ENCODE peak calls at places on chromosomes 11 and 22, in seven cellular contexts. Y is A549; N is H1; Z is coronary artery; O is HFFc6; C is left lung; Q is CD4-positive, alpha-beta T cell. E is an unnamed sample.
A peak's percentile ranks its signal among the peaks of the same experiment; 100 is the strongest.

GRCh38 chr11:8371516-8371884 is 107.8 kb upstream of the LMO1 start:
- DNase-seq in Q (no peak), Z (no peak), Y (no peak), N (no peak), C (no peak), O (no peak), E (no peak)

GRCh38 chr22:38444783-38445182 is 10.2 kb downstream of the KCNJ4 start:
- DNase-seq in C (no peak), Y (no peak), N (no peak), O (no peak), Z (no peak), Q (no peak), E (no peak)

GRCh38 chr22:25402160-25402500 is 162.3 kb upstream of the GRK3 start:
- DNase-seq in O (no peak), Y (no peak), C (no peak), Z (no peak), Q (no peak), N (no peak), E (no peak)

GRCh38 chr11:115939726-115940421 is 435.7 kb upstream of the CADM1 start:
- DNase-seq in O (no peak), N (no peak), Q (no peak), C (no peak), Z (no peak), Y (no peak), E (no peak)

GRCh38 chr22:20964090-20964798 is 2.8 kb upstream of the AIFM3 start:
- DNase-seq in O (no peak), Q (no peak), N (no peak), Y (no peak), C (no peak), Z (no peak), E (no peak)

GRCh38 chr11:8291421-8292350 is 28.0 kb upstream of the LMO1 start:
- DNase-seq in Q (no peak), Z (no peak), C (no peak), Y (no peak), N (no peak), O (no peak), E (no peak)

GRCh38 chr11:61551630-61552029 is 29.2 kb downstream of the SYT7 start:
- DNase-seq in Q (no peak), C (no peak), Z (no peak), Y (peak; percentile 42), O (peak; percentile 14), N (no peak), E (no peak)

GRCh38 chr11:30172872-30173271 is 57.9 kb upstream of the FSHB start:
- DNase-seq in C (no peak), Q (no peak), O (no peak), Z (no peak), N (no peak), Y (no peak), E (no peak)

GRCh38 chr11:123302751-123303195 is 107.7 kb upstream of the CLMP start:
- DNase-seq in Q (no peak), O (peak; percentile 72), N (no peak), C (no peak), Y (peak; percentile 14), Z (no peak), E (no peak)

GRCh38 chr11:34680918-34681554 is 60.1 kb downstream of the EHF start:
- DNase-seq in C (no peak), N (peak; percentile 5), Q (no peak), Y (peak; percentile 90), Z (no peak), O (peak; percentile 83), E (no peak)

GRCh38 chr11:68545796-68546195 is 85.2 kb downstream of the PPP6R3 start:
- DNase-seq in N (no peak), C (no peak), Z (no peak), Y (no peak), Q (no peak), O (no peak), E (no peak)

GRCh38 chr11:67405688-67406339 is 1.9 kb downstream of the TBC1D10C start:
- DNase-seq in Y (no peak), C (no peak), O (no peak), N (no peak), Z (no peak), Q (no peak), E (no peak)

GRCh38 chr11:121575250-121575962 is 122.6 kb upstream of the SORL1-AS1 start:
- DNase-seq in O (no peak), Q (no peak), N (no peak), Y (no peak), C (peak; percentile 89), Z (peak; percentile 85), E (no peak)

GRCh38 chr22:38115423-38116205 is 5.1 kb upstream of the BAIAP2L2 start:
- DNase-seq in C (no peak), Z (no peak), Q (no peak), N (no peak), O (no peak), Y (no peak), E (no peak)

GRCh38 chr22:36293606-36294292 is 40.8 kb downstream of the APOL1 start:
- DNase-seq in Z (no peak), Y (no peak), N (no peak), Q (no peak), C (peak; percentile 25), O (no peak), E (no peak)
- TF ChIP-seq CTCF in Z (no peak), Y (no peak), N (no peak), Q (no peak), C (no peak), O (no peak), E (no peak)

GRCh38 chr11:47716692-47717091 is 1.5 kb upstream of the AGBL2 start:
- DNase-seq in O (no peak), Q (no peak), Z (no peak), N (no peak), C (no peak), Y (peak; percentile 26), E (no peak)
- TF ChIP-seq CTCF in O (no peak), Q (no peak), Z (no peak), N (no peak), C (no peak), Y (no peak), E (no peak)

GRCh38 chr11:66291303-66291705 is 390 bp upstream of the TMEM151A start:
- DNase-seq in Q (no peak), Z (no peak), Y (no peak), O (no peak), N (no peak), C (no peak), E (no peak)

GRCh38 chr11:66291706-66292542 is at the start of gene TMEM151A:
- DNase-seq in Z (no peak), N (no peak), C (no peak), O (no peak), Y (no peak), Q (peak; percentile 32), E (no peak)

GRCh38 chr11:66288866-66289547 is at the start of gene YIF1A:
- DNase-seq in Y (peak; percentile 99), C (peak; percentile 99), O (peak; percentile 100), Q (peak; percentile 97), Z (peak; percentile 99), N (peak; percentile 98), E (peak; percentile 99)

GRCh38 chr11:66289548-66290331 is 797 bp upstream of the YIF1A start:
- DNase-seq in Y (no peak), C (peak; percentile 83), Z (peak; percentile 87), O (no peak), Q (peak; percentile 67), N (no peak), E (no peak)

GRCh38 chr11:66290332-66290629 is 1.3 kb upstream of the YIF1A start:
- DNase-seq in Y (no peak), Z (no peak), C (no peak), O (no peak), N (no peak), Q (no peak), E (no peak)
- TF ChIP-seq CTCF in Y (no peak), Z (no peak), C (no peak), O (no peak), N (no peak), Q (no peak), E (no peak)

GRCh38 chr11:78200061-78200460 is 11.3 kb downstream of the USP35 start:
- DNase-seq in C (no peak), Q (no peak), Z (no peak), Y (no peak), O (no peak), N (no peak), E (no peak)
- TF ChIP-seq CTCF in C (no peak), Q (no peak), Z (no peak), Y (no peak), O (no peak), N (no peak), E (no peak)

DNA sequence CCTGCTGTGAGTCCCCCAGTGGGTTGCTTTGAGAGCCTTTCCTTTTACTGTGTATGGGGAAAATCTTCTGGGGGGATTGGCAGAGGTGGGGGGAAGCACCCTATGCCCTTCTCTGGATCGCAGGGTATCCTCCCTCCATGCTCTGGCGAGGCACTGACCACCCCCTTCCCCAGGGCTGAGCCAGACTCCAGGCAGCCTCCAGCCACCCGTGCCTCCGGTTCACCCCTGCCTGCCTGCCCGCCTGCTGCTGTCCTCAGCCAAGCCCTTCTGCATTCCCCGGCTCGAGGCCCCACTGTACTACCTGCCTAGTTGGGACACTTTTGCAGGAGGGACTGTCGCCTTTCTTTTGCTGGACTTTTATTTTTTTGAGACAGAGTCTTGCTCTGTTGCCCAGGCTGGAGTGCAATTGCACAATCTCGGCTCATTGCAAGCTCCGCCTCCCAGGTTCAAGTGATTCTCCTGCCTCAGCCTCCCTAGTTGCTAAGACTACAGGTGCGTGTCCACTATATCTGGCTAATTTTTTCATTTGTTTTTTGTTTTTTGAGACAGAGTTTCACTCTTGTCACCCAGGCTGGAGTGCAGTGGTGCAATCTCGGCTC is 23.8 kb upstream of the TP53I11 start:
- DNase-seq in C (no peak), O (no peak), Q (no peak), N (no peak), Y (no peak), Z (no peak), E (no peak)
- TF ChIP-seq CTCF in C (no peak), O (no peak), Q (no peak), N (no peak), Y (no peak), Z (no peak), E (no peak)